ENCODE peak calls at places on chromosomes 3 and 15, in five cellular contexts. Y is GM04504, D is astrocyte of the spinal cord, K is NAMALWA, S is AG09309. P is an unnamed sample.

GRCh38 chr3:122609798-122610559 is 32.5 kb downstream of the PARP15 start:
- DNase-seq in Y (peak; percentile 35), D (peak; percentile 87), K (no peak), S (peak; percentile 45), P (peak; percentile 71)

GRCh38 chr15:32649336-32649735 is 7.8 kb downstream of the SCG5 start:
- DNase-seq in Y (no peak), D (peak; percentile 43), K (peak; percentile 30), S (no peak), P (no peak)

GRCh38 chr3:114417682-114418081 is 123.9 kb downstream of the TIGIT start:
- DNase-seq in Y (no peak), D (no peak), K (no peak), S (no peak), P (no peak)

GRCh38 chr3:24601500-24601899 is 106.8 kb upstream of the THRB start:
- DNase-seq in Y (no peak), D (no peak), K (no peak), S (no peak), P (no peak)

GRCh38 chr15:71807125-71807629 is 3.2 kb upstream of the NR2E3 start:
- DNase-seq in Y (no peak), D (no peak), K (no peak), S (no peak), P (no peak)

GRCh38 chr3:124410471-124410870 is 319.8 kb upstream of the UMPS start:
- DNase-seq in Y (no peak), D (no peak), K (no peak), S (no peak), P (no peak)

GRCh38 chr15:59373215-59373614 is 544 bp upstream of the MYO1E start:
- DNase-seq in Y (no peak), D (no peak), K (no peak), S (no peak), P (no peak)

GRCh38 chr3:87796137-87796899 is 262.5 kb downstream of the CGGBP1 start:
- DNase-seq in Y (no peak), D (no peak), K (no peak), S (no peak), P (no peak)

GRCh38 chr3:37028329-37028728 is 35.0 kb downstream of the MLH1 start:
- DNase-seq in Y (no peak), D (no peak), K (no peak), S (no peak), P (no peak)

GRCh38 chr3:119781330-119782198 is at the start of gene NR1I2:
- DNase-seq in Y (no peak), D (no peak), K (peak; percentile 20), S (no peak), P (no peak)

GRCh38 chr15:84911879-84912660 is 27.6 kb downstream of the SLC28A1 start:
- DNase-seq in Y (peak; percentile 99), D (peak; percentile 99), K (no peak), S (peak; percentile 97), P (peak; percentile 90)

GRCh38 chr15:100338971-100339444 is 2.8 kb downstream of the ADAMTS17 start:
- DNase-seq in Y (no peak), D (peak; percentile 81), K (peak; percentile 71), S (peak; percentile 32), P (peak; percentile 24)

GRCh38 chr15:52095597-52096262 is 16.8 kb downstream of the BCL2L10 start:
- DNase-seq in Y (peak; percentile 95), D (peak; percentile 84), K (no peak), S (peak; percentile 97), P (peak; percentile 95)

GRCh38 chr3:66722675-66723074 is 221.9 kb upstream of the LRIG1 start:
- DNase-seq in Y (peak; percentile 39), D (peak; percentile 77), K (no peak), S (peak; percentile 43), P (peak; percentile 90)

GRCh38 chr3:134761213-134761612 is 33.8 kb upstream of the EPHB1 start:
- DNase-seq in Y (no peak), D (no peak), K (no peak), S (no peak), P (no peak)

GRCh38 chr3:134228035-134228434 is 22.6 kb downstream of the RYK start:
- DNase-seq in Y (no peak), D (no peak), K (no peak), S (no peak), P (no peak)